ENCODE peak calls at places on chromosome X, in seven cellular contexts. I, C, R, A, X, K and N are unnamed samples.

GRCh38 chrX:53595266-53595810 is 91.2 kb downstream of the HUWE1 start:
- DNase-seq in X (no peak), K (no peak), I (no peak), A (no peak), C (no peak), R (no peak), N (no peak)

GRCh38 chrX:30570505-30570904 is 7.1 kb downstream of the TASL start:
- DNase-seq in K (no peak), R (no peak), I (no peak), X (no peak), A (no peak), C (no peak), N (peak; percentile 32)

GRCh38 chrX:139077303-139078131 is 366.0 kb upstream of the FGF13 start:
- DNase-seq in X (no peak), C (no peak), K (no peak), A (no peak), I (no peak), R (no peak), N (no peak)

GRCh38 chrX:141201962-141202361 is 25.0 kb upstream of the LDOC1 start:
- DNase-seq in K (no peak), A (no peak), I (no peak), C (no peak), X (no peak), R (no peak), N (no peak)

GRCh38 chrX:69137371-69137881 is 27.8 kb downstream of the PJA1 start:
- DNase-seq in R (no peak), A (peak; percentile 26), I (no peak), C (peak; percentile 55), X (peak; percentile 72), K (peak; percentile 38), N (peak; percentile 73)

GRCh38 chrX:95218964-95219363 is 1465.7 kb upstream of the DIAPH2 start:
- DNase-seq in X (no peak), I (no peak), C (no peak), K (no peak), R (no peak), A (no peak), N (no peak)

GRCh38 chrX:95318882-95319281 is 1365.8 kb upstream of the DIAPH2 start:
- DNase-seq in A (no peak), I (no peak), R (no peak), C (no peak), K (no peak), X (no peak), N (peak; percentile 51)

GRCh38 chrX:54178100-54178940 is 4.7 kb downstream of the FAM120C start:
- DNase-seq in X (no peak), C (no peak), A (no peak), K (no peak), I (no peak), R (no peak), N (no peak)

GRCh38 chrX:85004255-85004654 is 578 bp downstream of the APOOL start:
- DNase-seq in I (no peak), X (no peak), R (no peak), K (no peak), A (no peak), C (peak; percentile 14), N (no peak)

GRCh38 chrX:125395626-125396025 is 76.0 kb downstream of the TEX13C start:
- DNase-seq in C (no peak), I (no peak), R (no peak), X (no peak), K (no peak), A (no peak), N (no peak)

GRCh38 chrX:74251006-74251930 is 52.7 kb upstream of the ZCCHC13 start:
- DNase-seq in A (no peak), X (no peak), R (no peak), K (no peak), C (no peak), I (no peak), N (peak; percentile 71)

GRCh38 chrX:83022020-83022419 is 486.1 kb upstream of the POU3F4 start:
- DNase-seq in C (no peak), I (no peak), A (no peak), R (no peak), X (no peak), K (no peak), N (no peak)

GRCh38 chrX:130626521-130626920 is 224.7 kb downstream of the RBMX2 start:
- DNase-seq in C (no peak), K (no peak), X (no peak), R (no peak), I (no peak), A (no peak), N (no peak)

GRCh38 chrX:16484338-16484737 is 165.6 kb upstream of the S100G start:
- DNase-seq in C (no peak), R (no peak), X (no peak), A (peak; percentile 23), K (no peak), I (peak; percentile 54), N (no peak)

GRCh38 chrX:39950035-39950688 is 147.6 kb downstream of the BCOR start:
- DNase-seq in A (no peak), I (no peak), X (no peak), K (no peak), C (no peak), R (no peak), N (no peak)

GRCh38 chrX:64570204-64570603 is 175.0 kb upstream of the MTMR8 start:
- DNase-seq in I (no peak), A (no peak), C (no peak), K (no peak), X (no peak), R (no peak), N (no peak)

GRCh38 chrX:148722966-148723365 is 222.5 kb downstream of the AFF2 start:
- DNase-seq in A (no peak), K (no peak), I (no peak), C (no peak), R (no peak), X (no peak), N (no peak)

GRCh38 chrX:45628041-45628440 is 427.4 kb upstream of the DIPK2B start:
- DNase-seq in I (no peak), A (no peak), X (no peak), R (no peak), K (no peak), C (no peak), N (no peak)

GRCh38 chrX:37812110-37812509 is 32.3 kb downstream of the CYBB start:
- DNase-seq in I (no peak), A (no peak), K (no peak), R (no peak), C (no peak), X (no peak), N (no peak)

GRCh38 chrX:71667328-71668247 is at the start of gene LOC101059915:
- DNase-seq in R (no peak), K (no peak), A (no peak), X (no peak), I (no peak), C (peak; percentile 67), N (no peak)

GRCh38 chrX:74540635-74541249 is 73.7 kb downstream of the RLIM start:
- DNase-seq in K (no peak), A (no peak), I (no peak), X (no peak), R (no peak), C (no peak), N (peak; percentile 87)

GRCh38 chrX:107935200-107935599 is 47.0 kb downstream of the TEX13B start:
- DNase-seq in K (peak; percentile 17), X (no peak), C (no peak), R (no peak), I (peak; percentile 69), A (peak; percentile 45), N (no peak)

GRCh38 chrX:50071507-50071906 is 129.3 kb downstream of the AKAP4 start:
- DNase-seq in A (no peak), R (no peak), C (no peak), X (no peak), K (no peak), I (no peak), N (no peak)

GRCh38 chrX:45889471-45889870 is 655.8 kb downstream of the ZNF674 start:
- DNase-seq in A (no peak), R (no peak), X (no peak), K (no peak), C (no peak), I (no peak), N (no peak)

GRCh38 chrX:154526901-154527675 is 11.1 kb upstream of the FAM3A start:
- DNase-seq in K (peak; percentile 83), A (peak; percentile 84), C (peak; percentile 86), R (peak; percentile 78), I (no peak), X (peak; percentile 91), N (peak; percentile 91)

GRCh38 chrX:31889028-31889427 is 817.2 kb upstream of the FTHL17 start:
- DNase-seq in X (no peak), R (no peak), C (no peak), I (no peak), K (no peak), A (no peak), N (no peak)

GRCh38 chrX:30967516-30967915 is 78.5 kb upstream of the TAB3 start:
- DNase-seq in X (no peak), R (no peak), A (no peak), I (no peak), C (no peak), K (no peak), N (no peak)

GRCh38 chrX:139889760-139890159 is 43.1 kb downstream of the ATP11C start:
- DNase-seq in R (no peak), X (no peak), A (no peak), K (no peak), C (no peak), I (no peak), N (no peak)

GRCh38 chrX:127300511-127300910 is 481.0 kb downstream of the PRR32 start:
- DNase-seq in C (no peak), R (no peak), X (no peak), A (no peak), I (no peak), K (no peak), N (no peak)

DNA sequence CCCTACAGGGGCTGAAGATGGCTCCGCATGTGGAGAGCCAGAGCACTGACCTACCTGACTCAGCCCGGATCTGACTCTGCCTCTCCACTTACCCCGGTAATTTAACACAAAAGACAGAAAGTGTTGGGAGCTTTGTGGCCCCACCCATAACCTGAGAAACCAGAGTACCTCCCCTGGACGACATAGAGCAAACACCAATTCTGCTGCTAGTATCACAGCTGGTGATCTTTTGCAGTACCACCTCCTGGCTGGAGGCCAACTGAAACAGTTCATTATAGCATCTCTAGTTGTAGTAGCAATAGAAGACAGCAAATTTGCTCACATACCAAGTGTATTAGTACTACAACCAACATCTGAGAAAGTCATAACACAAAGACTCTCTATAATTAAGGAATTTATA is 443.9 kb downstream of the KLHL4 start:
- DNase-seq in X (no peak), I (no peak), A (no peak), C (no peak), R (no peak), K (no peak), N (no peak)
- H3K4me1 ChIP-seq in X (no peaks in the 10 kb centered on the region), I (no peaks in the 10 kb centered on the region), A (no peaks in the 10 kb centered on the region), C (no peaks in the 10 kb centered on the region), R (no peaks in the 10 kb centered on the region), K (no peaks in the 10 kb centered on the region), N (no peaks in the 10 kb centered on the region)

GRCh38 chrX:24969812-24970211 is 46.0 kb downstream of the ARX start:
- DNase-seq in R (no peak), K (no peak), A (no peak), C (no peak), I (no peak), X (no peak), N (no peak)
- H3K36me3 ChIP-seq in R (no peaks in the 10 kb centered on the region), K (no peaks in the 10 kb centered on the region), A (no peaks in the 10 kb centered on the region), C (no peaks in the 10 kb centered on the region), I (no peaks in the 10 kb centered on the region), X (no peaks in the 10 kb centered on the region), N (no peaks in the 10 kb centered on the region)

GRCh38 chrX:980572-981235 is 231.7 kb downstream of the CRLF2 start:
- DNase-seq in K (no peak), I (peak; percentile 51), R (no peak), C (no peak), X (no peak), A (no peak), N (no peak)
- H3K9me3 ChIP-seq in K (no peaks in the 10 kb centered on the region), I (peaks cover 16% of the 10 kb centered on the region), R (peaks cover 43% of the 10 kb centered on the region), C (no peaks in the 10 kb centered on the region), X (peaks cover 5% of the 10 kb centered on the region), A (no peaks in the 10 kb centered on the region), N (no peaks in the 10 kb centered on the region)

GRCh38 chrX:118524344-118524743 is 28.7 kb downstream of the DOCK11 start:
- DNase-seq in K (no peak), R (no peak), C (no peak), I (no peak), X (no peak), A (no peak), N (no peak)
- H3K4me1 ChIP-seq in K (no peaks in the 10 kb centered on the region), R (no peaks in the 10 kb centered on the region), C (no peaks in the 10 kb centered on the region), I (peaks cover 16% of the 10 kb centered on the region), X (peaks cover 25% of the 10 kb centered on the region), A (peaks cover 7% of the 10 kb centered on the region), N (peaks cover 14% of the 10 kb centered on the region)